ENCODE peak calls at places on chromosomes 16 and 17, in eight cellular contexts. N is fibroblast of lung; R is left ventricle myocardium inferior; Q is transverse colon; S is CD8-positive, alpha-beta memory T cell; C is sigmoid colon; X is right cardiac atrium; V is tibial nerve. H is an unnamed sample.

GRCh38 chr16:68378436-68379415 is 67.9 kb downstream of the PRMT7 start:
- DNase-seq in V (no peak), R (no peak), X (no peak), Q (no peak), S (peak; percentile 35), N (no peak), C (no peak), H (no peak)

GRCh38 chr17:57811633-57812280 is 38.1 kb downstream of the MRPS23 start:
- DNase-seq in X (no peak), C (no peak), N (no peak), V (no peak), Q (no peak), R (no peak), S (no peak), H (no peak)

GRCh38 chr17:34633351-34633750 is 54.0 kb downstream of the TMEM132E start:
- DNase-seq in X (no peak), C (no peak), N (no peak), V (no peak), S (peak; percentile 8), Q (no peak), R (no peak), H (no peak)

GRCh38 chr16:72658888-72659717 is 388.8 kb downstream of the ZFHX3 start:
- DNase-seq in Q (no peak), C (no peak), N (peak; percentile 68), V (no peak), R (no peak), X (no peak), S (no peak), H (no peak)

GRCh38 chr17:81110488-81111040 is 54.7 kb upstream of the PVALEF start:
- DNase-seq in V (no peak), S (no peak), N (no peak), Q (no peak), C (no peak), R (no peak), X (no peak), H (no peak)

GRCh38 chr16:86993426-86994110 is 323.6 kb downstream of the C16orf95 start:
- DNase-seq in Q (no peak), X (no peak), N (no peak), V (no peak), S (no peak), R (no peak), C (peak; percentile 30), H (no peak)

GRCh38 chr17:34413443-34414076 is 50.5 kb upstream of the CCL1 start:
- DNase-seq in Q (no peak), V (no peak), N (no peak), S (no peak), C (no peak), R (no peak), X (no peak), H (no peak)

GRCh38 chr16:81127051-81127450 is 30.9 kb upstream of the GCSH start:
- DNase-seq in C (no peak), X (no peak), N (peak; percentile 9), Q (no peak), V (no peak), S (no peak), R (no peak), H (no peak)

GRCh38 chr16:7004266-7004665 is 328.4 kb upstream of the RBFOX1 start:
- DNase-seq in S (no peak), V (no peak), R (no peak), C (no peak), N (no peak), Q (no peak), X (no peak), H (no peak)

GRCh38 chr17:1515640-1516402 is 591 bp downstream of the INPP5K start:
- DNase-seq in V (no peak), R (no peak), C (peak; percentile 85), N (peak; percentile 79), Q (peak; percentile 81), X (no peak), S (peak; percentile 79), H (peak; percentile 39)

GRCh38 chr17:1509255-1509943 is 7.0 kb downstream of the INPP5K start:
- DNase-seq in X (no peak), C (no peak), V (no peak), Q (peak; percentile 71), S (no peak), R (no peak), N (no peak), H (no peak)

GRCh38 chr17:1511756-1512321 is 4.6 kb downstream of the INPP5K start:
- DNase-seq in X (no peak), C (no peak), N (no peak), Q (peak; percentile 62), R (no peak), V (no peak), S (no peak), H (no peak)

GRCh38 chr17:1512351-1512750 is 4.1 kb downstream of the INPP5K start:
- DNase-seq in N (no peak), S (no peak), X (no peak), R (no peak), Q (no peak), V (no peak), C (no peak), H (no peak)

GRCh38 chr17:1511290-1511689 is 5.1 kb downstream of the INPP5K start:
- DNase-seq in Q (peak; percentile 32), S (no peak), X (peak; percentile 83), R (peak; percentile 56), N (no peak), C (peak; percentile 77), V (no peak), H (no peak)
- H3K27ac ChIP-seq in Q (peak overlapping the region; percentile 87), S (no peak overlapping the region), X (peak overlapping the region; percentile 97), R (peak overlapping the region; percentile 96), N (no peak overlapping the region), C (peak overlapping the region; percentile 77), V (peak overlapping the region; percentile 73), H (no peak overlapping the region)

GRCh38 chr17:2087597-2088211 is 32.8 kb downstream of the HIC1 start:
- DNase-seq in Q (peak; percentile 41), N (peak; percentile 63), X (no peak), C (peak; percentile 68), S (peak; percentile 67), R (no peak), V (no peak), H (peak; percentile 56)

GRCh38 chr17:2090210-2090641 is 35.3 kb downstream of the HIC1 start:
- DNase-seq in Q (no peak), C (no peak), R (no peak), X (no peak), S (no peak), N (no peak), V (no peak), H (no peak)

GRCh38 chr17:2090804-2091534 is 36.1 kb downstream of the HIC1 start:
- DNase-seq in X (peak; percentile 69), Q (peak; percentile 56), R (peak; percentile 64), S (no peak), C (peak; percentile 90), N (peak; percentile 98), V (peak; percentile 59), H (no peak)

GRCh38 chr17:2086306-2086705 is 31.4 kb downstream of the HIC1 start:
- DNase-seq in N (no peak), C (no peak), S (no peak), R (no peak), Q (no peak), V (no peak), X (no peak), H (no peak)

GRCh38 chr17:2089021-2089422 is 34.1 kb downstream of the HIC1 start:
- DNase-seq in Q (no peak), C (no peak), X (peak; percentile 71), N (peak; percentile 76), V (no peak), S (no peak), R (no peak), H (no peak)
- H3K27ac ChIP-seq in Q (peak overlapping the region; percentile 90), C (peak overlapping the region; percentile 66), X (peak overlapping the region; percentile 86), N (peak overlapping the region; percentile 90), V (peak overlapping the region; percentile 87), S (peak overlapping the region; percentile 47), R (peak overlapping the region; percentile 93), H (peak overlapping the region; percentile 46)

GRCh38 chr17:77182773-77183172 is 42.0 kb downstream of the SEC14L1 start:
- DNase-seq in S (no peak), R (no peak), N (no peak), V (no peak), Q (no peak), C (no peak), X (no peak), H (no peak)

GRCh38 chr17:77178586-77178985 is 37.8 kb downstream of the SEC14L1 start:
- DNase-seq in N (no peak), Q (no peak), R (no peak), C (no peak), X (no peak), S (no peak), V (no peak), H (no peak)

GRCh38 chr17:77182205-77182604 is 41.4 kb downstream of the SEC14L1 start:
- DNase-seq in S (no peak), C (no peak), X (no peak), Q (no peak), N (no peak), R (no peak), V (no peak), H (no peak)

GRCh38 chr17:77178050-77178449 is 37.3 kb downstream of the SEC14L1 start:
- DNase-seq in R (no peak), X (no peak), V (no peak), Q (no peak), N (no peak), S (no peak), C (no peak), H (no peak)

DNA sequence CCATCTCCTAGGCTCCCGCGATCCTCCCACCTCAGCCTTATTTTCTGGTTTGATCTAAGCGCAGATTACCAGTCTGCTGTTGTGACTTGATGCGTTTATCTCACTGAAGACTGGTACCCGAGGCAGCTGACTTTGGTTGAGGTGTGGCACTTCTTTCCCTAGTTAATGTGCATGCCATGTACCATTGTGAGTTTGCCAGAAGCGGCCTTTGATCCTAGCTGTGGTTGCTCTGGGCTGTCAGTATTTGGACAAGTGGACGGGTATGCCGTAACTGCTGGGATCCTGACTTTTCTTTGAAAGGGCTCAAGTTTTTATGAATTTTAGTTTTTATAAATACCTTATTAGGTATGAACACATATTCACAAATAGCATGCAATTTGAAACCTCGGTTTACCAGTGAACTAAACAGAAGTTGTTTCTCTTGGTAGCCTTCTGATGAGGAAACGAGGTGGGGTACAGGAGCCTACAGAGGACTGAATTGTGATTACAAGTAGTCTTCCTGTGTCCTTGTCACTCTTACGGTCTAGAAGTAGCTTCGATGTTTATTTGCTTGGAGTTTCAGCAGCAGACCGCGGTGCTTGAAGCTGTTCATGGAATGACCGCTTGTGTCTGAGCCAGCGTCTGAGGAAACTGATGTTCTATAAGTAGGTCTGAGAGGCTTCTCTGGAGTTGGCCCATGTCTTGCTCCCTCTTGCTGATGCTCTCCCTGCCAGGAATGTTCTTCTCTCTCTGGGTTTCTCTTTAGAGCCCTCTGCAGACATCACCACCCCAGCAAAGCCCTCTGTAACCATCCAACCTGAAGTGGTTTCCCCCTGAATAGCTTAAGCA is 39.9 kb downstream of the SEC14L1 start:
- DNase-seq in N (no peak), Q (no peak), C (no peak), X (no peak), V (no peak), R (no peak), S (no peak), H (no peak)
- H3K27ac ChIP-seq in N (no peak overlapping the region), Q (no peak overlapping the region), C (no peak overlapping the region), X (no peak overlapping the region), V (no peak overlapping the region), R (peak overlapping the region; percentile 50), S (no peak overlapping the region), H (no peak overlapping the region)

DNA sequence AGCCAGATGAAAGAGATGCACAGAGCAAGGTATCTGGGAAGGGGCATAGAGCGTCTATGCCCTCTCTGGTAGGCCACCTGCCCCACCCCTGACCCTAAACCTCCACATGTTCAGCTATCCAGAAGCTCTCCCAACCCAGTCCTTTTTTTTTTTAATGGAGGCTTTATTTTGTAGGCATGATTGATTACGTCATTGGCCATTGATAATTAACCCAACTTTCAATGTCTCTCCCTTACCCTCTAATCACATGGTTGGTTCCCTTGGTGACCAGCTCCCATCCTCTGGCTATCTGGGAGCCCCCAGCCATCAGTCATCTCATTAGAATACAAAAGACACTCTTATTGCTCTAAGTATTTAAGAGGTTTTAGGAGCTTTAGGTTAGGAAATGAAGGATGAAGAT is 14.3 kb upstream of the CES5A start:
- DNase-seq in R (no peak), X (no peak), Q (no peak), C (no peak), S (no peak), N (no peak), V (no peak), H (no peak)
- H3K27ac ChIP-seq in R (no peak overlapping the region), X (no peak overlapping the region), Q (no peak overlapping the region), C (no peak overlapping the region), S (no peak overlapping the region), N (no peak overlapping the region), V (no peak overlapping the region), H (no peak overlapping the region)